ENCODE peak calls at places on chromosomes 12 and 14, in five cellular contexts. S, Q, D, T and G are unnamed samples.

GRCh38 chr14:98070521-98070920 is 1201.5 kb downstream of the BCL11B start:
- DNase-seq in S (no peak), Q (no peak), D (no peak), T (no peak), G (no peak)

GRCh38 chr12:43072431-43072830 is 479.6 kb downstream of the ADAMTS20 start:
- DNase-seq in S (no peak), Q (no peak), D (no peak), T (no peak), G (no peak)

GRCh38 chr14:97978336-97978735 is 1181.2 kb downstream of the VRK1 start:
- DNase-seq in S (peak), Q (peak), D (peak), T (peak), G (no peak)

GRCh38 chr14:31326111-31326510 is 94.2 kb downstream of the HEATR5A start:
- DNase-seq in S (no peak), Q (no peak), D (no peak), T (peak), G (no peak)

GRCh38 chr12:121579190-121579791 is 1.5 kb downstream of the KDM2B start:
- DNase-seq in S (peak), Q (peak), D (peak), T (no peak), G (peak)

GRCh38 chr12:26032719-26033241 is 74.3 kb downstream of the RASSF8 start:
- DNase-seq in S (no peak), Q (no peak), D (no peak), T (no peak), G (no peak)

GRCh38 chr14:77832301-77832700 is 32.4 kb downstream of the ADCK1 start:
- DNase-seq in S (no peak), Q (no peak), D (no peak), T (no peak), G (no peak)

GRCh38 chr14:91140672-91141071 is 26.8 kb downstream of the DGLUCY start:
- DNase-seq in S (no peak), Q (no peak), D (no peak), T (peak), G (no peak)

GRCh38 chr12:87814625-87815024 is 214.6 kb downstream of the C12orf50 start:
- DNase-seq in S (no peak), Q (no peak), D (no peak), T (no peak), G (no peak)

GRCh38 chr12:104285740-104286537 is 17.6 kb upstream of the EID3 start:
- DNase-seq in S (no peak), Q (no peak), D (no peak), T (no peak), G (no peak)

GRCh38 chr14:92391746-92392145 is 68.8 kb downstream of the SLC24A4 start:
- DNase-seq in S (no peak), Q (no peak), D (no peak), T (no peak), G (no peak)

GRCh38 chr12:92533280-92533890 is 169.4 kb upstream of the PLEKHG7 start:
- DNase-seq in S (no peak), Q (no peak), D (no peak), T (peak), G (no peak)

GRCh38 chr14:106308839-106309389 is 782.5 kb downstream of the TMEM121 start:
- DNase-seq in S (peak), Q (peak), D (peak), T (no peak), G (peak)

GRCh38 chr14:34059925-34060746 is 109.3 kb upstream of the EGLN3 start:
- DNase-seq in S (peak), Q (peak), D (peak), T (peak), G (peak)